ENCODE peak calls at places on chromosomes 2 and 18, in six cellular contexts. P, M, R, N, Z and T are unnamed samples.

GRCh38 chr2:179022685-179023084 is 27.3 kb downstream of the CCDC141 start:
- DNase-seq in N (no peak), M (no peak), Z (no peak), R (no peak), P (no peak), T (no peak)

GRCh38 chr2:75560022-75560767 is 544 bp downstream of the EVA1A start:
- DNase-seq in R (peak; percentile 63), M (peak; percentile 79), Z (peak; percentile 44), N (no peak), P (peak; percentile 49), T (no peak)

GRCh38 chr2:3145471-3146027 is 232.1 kb downstream of the EIPR1 start:
- DNase-seq in R (no peak), P (no peak), N (no peak), M (no peak), Z (no peak), T (no peak)

GRCh38 chr18:21745234-21745633 is 4.6 kb downstream of the MIB1 start:
- DNase-seq in M (no peak), P (no peak), Z (no peak), R (no peak), N (no peak), T (no peak)

GRCh38 chr2:118112771-118113334 is 24.6 kb downstream of the INSIG2 start:
- DNase-seq in P (no peak), Z (peak; percentile 64), M (no peak), N (no peak), R (peak; percentile 80), T (no peak)

GRCh38 chr2:422676-423435 is 135.0 kb upstream of the ALKAL2 start:
- DNase-seq in P (no peak), N (no peak), R (no peak), Z (no peak), M (no peak), T (no peak)

GRCh38 chr2:181741756-181742155 is 61.4 kb upstream of the NEUROD1 start:
- DNase-seq in N (no peak), R (peak; percentile 78), P (no peak), Z (no peak), M (no peak), T (peak; percentile 91)

GRCh38 chr2:100029460-100029859 is 112.9 kb downstream of the AFF3 start:
- DNase-seq in N (no peak), Z (no peak), M (no peak), P (no peak), R (peak; percentile 2), T (no peak)

GRCh38 chr2:120863661-120864320 is 128.1 kb downstream of the GLI2 start:
- DNase-seq in Z (peak; percentile 82), M (no peak), P (peak; percentile 11), N (peak; percentile 62), R (peak; percentile 94), T (peak; percentile 95)

GRCh38 chr2:164514491-164514890 is 106.8 kb downstream of the GRB14 start:
- DNase-seq in P (no peak), Z (peak; percentile 28), M (no peak), N (no peak), R (peak; percentile 5), T (no peak)

GRCh38 chr18:45275367-45276113 is 339.7 kb upstream of the SLC14A2 start:
- DNase-seq in R (peak; percentile 24), Z (peak; percentile 45), P (no peak), M (no peak), N (no peak), T (no peak)

GRCh38 chr2:70703900-70704549 is 64.0 kb downstream of the ADD2 start:
- DNase-seq in R (peak; percentile 85), M (peak; percentile 11), Z (peak; percentile 78), N (no peak), P (no peak), T (peak; percentile 72)

GRCh38 chr2:85926931-85927527 is 38.2 kb upstream of the ST3GAL5 start:
- DNase-seq in P (no peak), M (no peak), R (peak; percentile 57), Z (peak; percentile 49), N (no peak), T (peak; percentile 67)

GRCh38 chr2:204110250-204111183 is 174.0 kb downstream of the ICOS start:
- DNase-seq in Z (peak; percentile 33), M (peak; percentile 6), R (peak; percentile 57), P (no peak), N (no peak), T (no peak)

GRCh38 chr18:51149605-51150429 is 47.7 kb downstream of the MEX3C start:
- DNase-seq in P (no peak), M (no peak), N (no peak), R (peak; percentile 83), Z (peak; percentile 60), T (peak; percentile 69)

GRCh38 chr2:54578668-54579045 is 122.5 kb downstream of the SPTBN1 start:
- DNase-seq in Z (no peak), R (no peak), P (no peak), N (no peak), M (no peak), T (no peak)

GRCh38 chr2:25462021-25462420 is 120.3 kb upstream of the DNMT3A start:
- DNase-seq in Z (no peak), N (no peak), P (no peak), M (no peak), R (no peak), T (no peak)

GRCh38 chr2:43276962-43277383 is 50.6 kb upstream of the ZFP36L2 start:
- DNase-seq in R (no peak), P (peak; percentile 48), N (peak; percentile 29), Z (no peak), M (peak; percentile 64), T (no peak)

GRCh38 chr2:240000671-240001070 is 24.5 kb downstream of the NDUFA10 start:
- DNase-seq in M (no peak), P (no peak), R (no peak), Z (no peak), N (no peak), T (no peak)

GRCh38 chr2:98912221-98912851 is 23.7 kb downstream of the CRACDL start:
- DNase-seq in Z (peak; percentile 90), P (no peak), M (peak; percentile 88), R (peak; percentile 96), N (no peak), T (peak; percentile 96)

GRCh38 chr18:35267161-35267651 is 22.8 kb downstream of the ZSCAN30 start:
- DNase-seq in R (peak; percentile 54), M (peak; percentile 81), N (peak; percentile 80), P (peak; percentile 60), Z (peak; percentile 69), T (peak; percentile 77)

GRCh38 chr2:102841107-102841840 is 79.4 kb downstream of the TMEM182 start:
- DNase-seq in N (no peak), M (peak; percentile 70), R (peak; percentile 68), Z (peak; percentile 61), P (peak; percentile 28), T (peak; percentile 34)

GRCh38 chr2:66984864-66985263 is 412.3 kb upstream of the ETAA1 start:
- DNase-seq in N (no peak), Z (no peak), R (no peak), P (no peak), M (no peak), T (no peak)

GRCh38 chr2:132538331-132538855 is 121.8 kb downstream of the GPR39 start:
- DNase-seq in P (no peak), R (no peak), M (peak; percentile 10), N (no peak), Z (no peak), T (no peak)

GRCh38 chr2:213627054-213627710 is 342.9 kb downstream of the SPAG16 start:
- DNase-seq in M (no peak), N (no peak), R (no peak), P (no peak), Z (no peak), T (no peak)

DNA sequence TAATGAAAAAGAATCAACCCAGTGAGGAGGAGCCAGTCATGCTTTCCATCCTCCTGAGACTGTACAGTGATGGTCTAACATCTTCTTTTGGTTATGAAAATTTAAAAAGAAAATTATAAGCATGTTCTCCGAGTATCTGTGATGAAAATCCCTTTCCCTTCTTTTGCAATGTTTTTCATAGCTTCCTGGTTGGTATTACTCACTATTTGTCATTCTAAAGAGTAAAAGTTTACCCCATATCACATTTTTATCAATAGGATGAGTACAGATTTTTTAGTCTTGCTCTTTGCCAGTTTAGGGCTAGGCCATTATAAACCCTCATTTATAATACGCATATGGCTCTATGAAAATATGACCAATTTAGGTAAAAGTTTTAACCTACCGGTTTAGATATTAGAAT is 564.1 kb downstream of the SUCLG1 start:
- DNase-seq in N (no peak), P (no peak), Z (no peak), M (no peak), R (no peak), T (no peak)
- H3K4me3 ChIP-seq in N (no peak overlapping the region), P (no peak overlapping the region), Z (no peak overlapping the region), M (no peak overlapping the region), R (no peak overlapping the region), T (no peak overlapping the region)

GRCh38 chr18:63107171-63107850 is 212.3 kb downstream of the BCL2 start:
- DNase-seq in Z (no peak), N (no peak), M (no peak), R (no peak), P (no peak), T (peak; percentile 82)

GRCh38 chr18:63105636-63106316 is 213.8 kb downstream of the BCL2 start:
- DNase-seq in M (no peak), P (no peak), N (no peak), R (no peak), Z (no peak), T (no peak)

GRCh38 chr18:63106727-63107126 is 212.8 kb downstream of the BCL2 start:
- DNase-seq in P (no peak), N (no peak), M (no peak), R (no peak), Z (no peak), T (no peak)

GRCh38 chr18:63109789-63110188 is 209.8 kb downstream of the BCL2 start:
- DNase-seq in M (no peak), P (no peak), R (no peak), N (no peak), Z (no peak), T (no peak)

GRCh38 chr18:63107931-63108330 is 211.6 kb downstream of the BCL2 start:
- DNase-seq in R (no peak), Z (no peak), M (no peak), N (no peak), P (no peak), T (no peak)
- H3K4me3 ChIP-seq in R (no peak overlapping the region), Z (no peak overlapping the region), M (no peak overlapping the region), N (no peak overlapping the region), P (no peak overlapping the region), T (no peak overlapping the region)

DNA sequence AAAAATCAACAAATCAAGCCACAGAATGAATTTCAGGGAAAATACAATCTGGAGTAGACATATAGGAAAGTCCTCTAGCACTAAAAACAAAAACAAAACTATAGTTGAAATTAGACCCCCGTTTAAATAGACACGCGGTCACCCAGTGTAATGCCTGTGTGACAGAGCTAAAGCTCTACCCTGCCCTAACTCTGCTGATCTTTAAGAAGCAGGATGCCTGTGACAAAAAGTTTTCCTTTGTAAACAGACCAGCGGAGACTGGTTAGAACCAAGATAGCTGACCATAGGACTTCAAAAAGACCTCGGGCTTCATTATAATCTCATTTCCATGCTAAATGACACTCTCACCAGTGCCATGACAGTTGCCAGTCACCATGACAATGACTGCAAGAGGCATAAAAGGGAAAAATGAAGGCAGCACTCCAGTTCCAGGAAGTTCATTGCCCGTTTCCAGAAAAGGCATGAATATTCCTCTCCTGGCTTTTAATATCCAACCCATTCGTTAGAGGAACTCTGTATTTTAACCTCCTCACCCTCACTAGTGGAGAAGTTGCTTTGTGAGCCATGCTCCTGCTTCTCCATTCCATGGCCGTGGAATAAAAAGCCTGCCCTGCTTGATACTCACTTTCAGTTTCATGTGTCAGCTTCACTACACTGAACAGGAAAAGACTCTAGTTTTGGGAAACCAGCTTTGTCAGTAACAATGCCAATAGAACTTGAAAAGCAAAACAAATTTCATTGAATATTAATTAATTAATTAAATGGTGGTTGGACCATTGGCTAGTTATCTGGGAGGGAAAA is 157.1 kb upstream of the COPS8 start:
- DNase-seq in P (no peak), M (no peak), R (peak; percentile 42), Z (no peak), N (no peak), T (no peak)
- H3K4me3 ChIP-seq in P (no peak overlapping the region), M (no peak overlapping the region), R (peak overlapping the region; percentile 68), Z (peak overlapping the region; percentile 25), N (no peak overlapping the region), T (peak overlapping the region; percentile 58)

GRCh38 chr2:223735035-223735640 is 102.2 kb downstream of the AP1S3 start:
- DNase-seq in Z (peak; percentile 77), R (no peak), P (no peak), N (no peak), M (no peak), T (no peak)
- H3K4me3 ChIP-seq in Z (no peak overlapping the region), R (no peak overlapping the region), P (no peak overlapping the region), N (no peak overlapping the region), M (no peak overlapping the region), T (no peak overlapping the region)